ENCODE peak calls at places on chromosomes 11 and 22, in seven cellular contexts. U is GM20000; N is tibial nerve; H is fibroblast of pulmonary artery; Z is cardiac fibroblast; R is CD4-positive, alpha-beta T cell; X is GM10248. G is an unnamed sample.
A peak's percentile ranks its signal among the peaks of the same experiment; 100 is the strongest.

GRCh38 chr11:79226136-79226535 is 214.7 kb downstream of the TENM4 start:
- DNase-seq in U (no peak), N (no peak), H (no peak), Z (no peak), R (no peak), X (no peak), G (no peak)

GRCh38 chr11:18720086-18720810 is 5.7 kb downstream of the IGSF22 start:
- DNase-seq in U (no peak), N (no peak), H (no peak), Z (no peak), R (no peak), X (no peak), G (no peak)

GRCh38 chr11:14411818-14412217 is 52.8 kb upstream of the RRAS2 start:
- DNase-seq in U (no peak), N (no peak), H (peak; percentile 80), Z (peak; percentile 93), R (no peak), X (no peak), G (no peak)

GRCh38 chr11:2541321-2541680 is 96.5 kb downstream of the KCNQ1 start:
- DNase-seq in U (no peak), N (no peak), H (no peak), Z (no peak), R (no peak), X (no peak), G (no peak)

GRCh38 chr11:10495464-10495786 is 40.4 kb downstream of the AMPD3 start:
- DNase-seq in U (no peak), N (no peak), H (no peak), Z (no peak), R (no peak), X (no peak), G (peak; percentile 2)

GRCh38 chr11:15186146-15186545 is 71.4 kb downstream of the INSC start:
- DNase-seq in U (no peak), N (no peak), H (no peak), Z (no peak), R (no peak), X (no peak), G (no peak)

GRCh38 chr11:8709002-8709672 is 26.5 kb downstream of the RPL27A start:
- DNase-seq in U (no peak), N (peak; percentile 85), H (peak; percentile 84), Z (peak; percentile 45), R (no peak), X (no peak), G (no peak)

GRCh38 chr11:1194977-1195689 is 27.7 kb upstream of the MUC5B start:
- DNase-seq in U (peak; percentile 9), N (no peak), H (no peak), Z (no peak), R (no peak), X (no peak), G (no peak)

GRCh38 chr11:47409440-47410403 is 1.3 kb downstream of the SLC39A13 start:
- DNase-seq in U (no peak), N (no peak), H (no peak), Z (no peak), R (no peak), X (no peak), G (no peak)

GRCh38 chr11:75193711-75194110 is 42.8 kb downstream of the SLCO2B1 start:
- DNase-seq in U (no peak), N (no peak), H (no peak), Z (no peak), R (no peak), X (no peak), G (no peak)

GRCh38 chr11:64007160-64007628 is 21.0 kb downstream of the OTUB1 start:
- DNase-seq in U (no peak), N (no peak), H (peak; percentile 10), Z (peak; percentile 25), R (no peak), X (no peak), G (no peak)

GRCh38 chr11:112229746-112230433 is 3.7 kb downstream of the PTS start:
- DNase-seq in U (no peak), N (no peak), H (peak; percentile 76), Z (peak; percentile 80), R (no peak), X (no peak), G (no peak)

GRCh38 chr11:67646535-67647336 is 3.8 kb downstream of the ACY3 start:
- DNase-seq in U (peak; percentile 61), N (no peak), H (no peak), Z (no peak), R (peak; percentile 16), X (no peak), G (no peak)

GRCh38 chr11:36746886-36747710 is 149.1 kb upstream of the RAG2 start:
- DNase-seq in U (peak; percentile 67), N (peak; percentile 67), H (peak; percentile 95), Z (peak; percentile 96), R (peak; percentile 62), X (peak; percentile 71), G (no peak)

GRCh38 chr11:88531776-88532175 is 194.2 kb upstream of the CTSC start:
- DNase-seq in U (no peak), N (no peak), H (no peak), Z (no peak), R (no peak), X (no peak), G (no peak)

DNA sequence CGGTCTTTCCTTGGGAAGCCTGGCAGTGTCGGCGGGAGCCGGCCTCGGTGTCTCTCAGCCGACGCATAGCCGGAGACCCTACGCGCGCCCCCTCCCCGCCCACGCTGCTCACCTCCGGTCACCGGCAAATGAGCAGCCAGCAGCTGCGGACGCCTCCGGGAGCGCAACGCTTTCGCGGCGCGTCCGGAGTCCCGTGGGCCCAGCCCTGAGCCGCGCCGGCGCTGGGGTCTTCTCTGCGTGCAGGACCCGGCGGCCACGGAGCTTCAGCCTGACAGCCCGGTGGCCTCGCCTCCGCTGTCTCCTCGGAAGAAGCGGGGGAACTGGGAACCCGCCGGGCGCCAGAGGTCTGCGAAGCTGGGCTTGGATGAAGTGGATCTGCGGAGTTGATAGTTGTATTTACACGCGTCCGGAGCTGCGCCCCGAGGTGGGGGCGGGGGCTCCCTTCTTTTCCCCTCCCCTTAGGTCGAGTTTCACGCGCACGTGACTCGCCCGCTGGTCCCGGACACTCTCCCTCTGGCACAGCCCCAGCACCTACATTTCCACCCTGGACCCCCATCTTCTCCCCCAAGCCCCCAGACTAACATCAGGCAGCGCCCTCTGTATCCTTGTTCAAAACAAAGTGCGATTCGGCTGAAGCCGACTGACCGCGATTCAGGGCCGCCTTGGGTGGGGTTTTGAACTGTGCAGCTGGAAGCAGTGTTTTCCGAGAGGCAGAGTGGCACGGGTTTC is at the start of gene SLC43A1:
- DNase-seq in U (peak; percentile 73), N (peak; percentile 43), H (peak; percentile 64), Z (peak; percentile 60), R (peak; percentile 16), X (peak; percentile 66), G (no peak)
- TF ChIP-seq CTCF in U (no peak), N (no peak), H (no peak), Z (no peak), R (no peak), X (no peak), G (no peak)

DNA sequence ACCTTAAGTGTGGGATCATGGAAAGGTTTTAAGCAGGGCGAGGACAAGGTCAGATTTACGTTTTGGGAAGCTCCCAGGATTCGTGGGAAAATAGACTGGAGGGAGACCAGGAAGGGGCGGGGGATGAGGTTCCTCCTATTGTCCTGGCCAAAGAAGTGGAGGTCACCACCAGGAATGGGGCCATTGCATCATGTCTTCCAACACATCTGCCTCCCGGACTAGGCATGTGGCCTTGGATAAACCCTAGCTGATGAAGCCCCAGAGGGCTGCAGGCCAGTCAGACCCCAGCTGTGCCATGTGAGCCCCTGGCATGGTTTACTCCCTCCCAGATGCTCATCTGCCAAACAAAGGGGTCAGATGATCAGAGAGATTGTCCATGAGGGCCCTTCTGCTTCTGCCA is 11.5 kb upstream of the YWHAH start:
- DNase-seq in U (no peak), N (no peak), H (peak; percentile 45), Z (no peak), R (no peak), X (no peak), G (no peak)
- TF ChIP-seq CTCF in U (no peak), N (no peak), H (no peak), Z (no peak), R (no peak), X (no peak), G (no peak)

GRCh38 chr22:37929390-37929789 is 23.3 kb downstream of the MICALL1 start:
- DNase-seq in U (no peak), N (no peak), H (no peak), Z (no peak), R (no peak), X (no peak), G (no peak)

GRCh38 chr22:37930270-37930951 is 23.0 kb downstream of the C22orf23 start:
- DNase-seq in U (peak; percentile 67), N (no peak), H (peak; percentile 34), Z (peak; percentile 49), R (no peak), X (no peak), G (no peak)

GRCh38 chr22:37932401-37932800 is 21.0 kb downstream of the C22orf23 start:
- DNase-seq in U (no peak), N (no peak), H (no peak), Z (no peak), R (no peak), X (no peak), G (no peak)

GRCh38 chr22:37931893-37932389 is 21.5 kb downstream of the C22orf23 start:
- DNase-seq in U (no peak), N (no peak), H (no peak), Z (no peak), R (no peak), X (no peak), G (no peak)

GRCh38 chr22:37930952-37931440 is 22.4 kb downstream of the C22orf23 start:
- DNase-seq in U (no peak), N (no peak), H (no peak), Z (no peak), R (no peak), X (no peak), G (no peak)
- TF ChIP-seq CTCF in U (no peak), N (no peak), H (no peak), Z (no peak), R (no peak), X (no peak), G (no peak)

DNA sequence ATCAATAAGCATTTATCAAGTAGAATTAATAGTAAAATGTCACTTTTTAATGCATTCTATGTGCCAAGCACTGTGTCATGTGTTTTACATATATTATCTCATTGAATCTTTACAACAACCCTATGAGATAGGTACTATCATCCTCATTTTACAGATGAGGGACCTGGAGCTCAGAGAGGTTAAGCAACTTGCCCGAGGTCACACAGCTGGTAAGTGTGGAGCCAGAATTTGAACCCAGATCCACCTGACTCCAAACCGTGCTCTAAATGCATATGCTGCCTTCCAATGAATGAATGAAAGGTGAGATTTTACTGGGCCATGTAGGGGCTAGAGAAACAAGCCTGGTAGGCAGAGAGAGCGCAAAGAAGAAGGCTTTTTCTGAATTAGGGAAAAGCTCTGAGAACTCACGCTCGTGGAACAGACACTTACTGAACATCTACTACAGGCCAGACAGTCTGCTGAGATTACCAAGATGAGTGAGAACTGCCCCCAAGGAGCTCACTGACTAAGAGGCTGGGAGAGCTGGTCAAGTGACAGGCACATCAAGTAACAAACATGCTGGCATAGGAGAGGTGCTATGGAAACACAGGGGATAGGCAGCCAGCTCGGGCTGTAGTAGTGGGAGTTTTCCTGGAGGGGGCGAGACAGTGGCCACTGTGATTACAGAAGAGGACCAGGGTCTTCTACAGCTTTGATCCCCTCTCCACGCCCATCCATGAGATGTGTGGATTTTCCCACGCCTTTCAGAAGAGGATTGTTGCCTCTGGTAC is 4.4 kb downstream of the ABCG4 start:
- DNase-seq in U (no peak), N (no peak), H (no peak), Z (no peak), R (no peak), X (no peak), G (no peak)
- TF ChIP-seq CTCF in U (no peak), N (no peak), H (no peak), Z (no peak), R (no peak), X (no peak), G (no peak)